ENCODE peak calls at places on chromosome 1, in nine cellular contexts. One of them, this sample, is unnamed.
A peak's percentile ranks its signal among the peaks of the same experiment; 100 is the strongest.

GRCh38 chr1:228140724-228141081 is 624 bp downstream of the GUK1 start:
- DNase-seq in GM23248: no peak
- DNase-seq in transverse colon: no peak
- DNase-seq in stimulated activated CD4-positive, alpha-beta T cell treated with anti-CD3 and anti-CD28 coated beads, Interleukin-4, amount 100 ng/mL, for 4 hours: no peak
- DNase-seq in activated T-cell treated with anti-CD3 and anti-CD28 coated beads, Interleukin-2, amount 50 U/mL, for 24 hours: no peak
- DNase-seq in ovary: no peak
- DNase-seq in Calu3: no peak
- DNase-seq in ureter: no peak
- DNase-seq in thoracic aorta: no peak
- DNase-seq in this sample: no peak

GRCh38 chr1:228277491-228278431 is 69.9 kb downstream of the OBSCN start:
- DNase-seq in thoracic aorta: no peak
- DNase-seq in ovary: no peak
- DNase-seq in GM23248: no peak
- DNase-seq in ureter: no peak
- DNase-seq in Calu3: no peak
- DNase-seq in transverse colon: no peak
- DNase-seq in activated T-cell treated with anti-CD3 and anti-CD28 coated beads, Interleukin-2, amount 50 U/mL, for 24 hours: peak; percentile 29
- DNase-seq in stimulated activated CD4-positive, alpha-beta T cell treated with anti-CD3 and anti-CD28 coated beads, Interleukin-4, amount 100 ng/mL, for 4 hours: no peak
- DNase-seq in this sample: no peak

GRCh38 chr1:17875171-17875881 is 120.2 kb downstream of the ACTL8 start:
- DNase-seq in ovary: no peak
- DNase-seq in ureter: no peak
- DNase-seq in activated T-cell treated with anti-CD3 and anti-CD28 coated beads, Interleukin-2, amount 50 U/mL, for 24 hours: no peak
- DNase-seq in Calu3: no peak
- DNase-seq in GM23248: peak; percentile 88
- DNase-seq in transverse colon: no peak
- DNase-seq in thoracic aorta: no peak
- DNase-seq in stimulated activated CD4-positive, alpha-beta T cell treated with anti-CD3 and anti-CD28 coated beads, Interleukin-4, amount 100 ng/mL, for 4 hours: no peak
- DNase-seq in this sample: no peak

GRCh38 chr1:19735419-19736127 is 64.1 kb downstream of the TMCO4 start:
- DNase-seq in stimulated activated CD4-positive, alpha-beta T cell treated with anti-CD3 and anti-CD28 coated beads, Interleukin-4, amount 100 ng/mL, for 4 hours: no peak
- DNase-seq in transverse colon: peak; percentile 29
- DNase-seq in GM23248: peak; percentile 99
- DNase-seq in activated T-cell treated with anti-CD3 and anti-CD28 coated beads, Interleukin-2, amount 50 U/mL, for 24 hours: no peak
- DNase-seq in ovary: no peak
- DNase-seq in thoracic aorta: peak; percentile 69
- DNase-seq in Calu3: no peak
- DNase-seq in ureter: peak; percentile 75
- DNase-seq in this sample: no peak

GRCh38 chr1:116131866-116132605 is 20.8 kb downstream of the MAB21L3 start:
- DNase-seq in activated T-cell treated with anti-CD3 and anti-CD28 coated beads, Interleukin-2, amount 50 U/mL, for 24 hours: no peak
- DNase-seq in stimulated activated CD4-positive, alpha-beta T cell treated with anti-CD3 and anti-CD28 coated beads, Interleukin-4, amount 100 ng/mL, for 4 hours: no peak
- DNase-seq in transverse colon: no peak
- DNase-seq in GM23248: no peak
- DNase-seq in Calu3: no peak
- DNase-seq in thoracic aorta: no peak
- DNase-seq in ovary: no peak
- DNase-seq in ureter: peak; percentile 60
- DNase-seq in this sample: no peak

GRCh38 chr1:53330819-53331218 is 2.9 kb upstream of the LRP8 start:
- DNase-seq in Calu3: no peak
- DNase-seq in ureter: no peak
- DNase-seq in ovary: no peak
- DNase-seq in GM23248: no peak
- DNase-seq in stimulated activated CD4-positive, alpha-beta T cell treated with anti-CD3 and anti-CD28 coated beads, Interleukin-4, amount 100 ng/mL, for 4 hours: no peak
- DNase-seq in activated T-cell treated with anti-CD3 and anti-CD28 coated beads, Interleukin-2, amount 50 U/mL, for 24 hours: peak; percentile 25
- DNase-seq in thoracic aorta: no peak
- DNase-seq in transverse colon: no peak
- DNase-seq in this sample: no peak

GRCh38 chr1:3669971-3670431 is 17.7 kb downstream of the TP73 start:
- DNase-seq in ovary: no peak
- DNase-seq in GM23248: no peak
- DNase-seq in Calu3: no peak
- DNase-seq in thoracic aorta: no peak
- DNase-seq in stimulated activated CD4-positive, alpha-beta T cell treated with anti-CD3 and anti-CD28 coated beads, Interleukin-4, amount 100 ng/mL, for 4 hours: no peak
- DNase-seq in transverse colon: no peak
- DNase-seq in activated T-cell treated with anti-CD3 and anti-CD28 coated beads, Interleukin-2, amount 50 U/mL, for 24 hours: no peak
- DNase-seq in ureter: no peak
- DNase-seq in this sample: no peak

GRCh38 chr1:8373547-8374270 is 55.8 kb downstream of the SLC45A1 start:
- DNase-seq in Calu3: no peak
- DNase-seq in ovary: no peak
- DNase-seq in stimulated activated CD4-positive, alpha-beta T cell treated with anti-CD3 and anti-CD28 coated beads, Interleukin-4, amount 100 ng/mL, for 4 hours: no peak
- DNase-seq in transverse colon: peak; percentile 57
- DNase-seq in ureter: peak; percentile 80
- DNase-seq in thoracic aorta: no peak
- DNase-seq in activated T-cell treated with anti-CD3 and anti-CD28 coated beads, Interleukin-2, amount 50 U/mL, for 24 hours: peak; percentile 19
- DNase-seq in GM23248: peak; percentile 95
- DNase-seq in this sample: no peak

GRCh38 chr1:94416901-94417701 is 1.1 kb upstream of the ABCD3 start:
- DNase-seq in GM23248: peak; percentile 85
- DNase-seq in ovary: peak; percentile 17
- DNase-seq in ureter: no peak
- DNase-seq in Calu3: peak; percentile 19
- DNase-seq in activated T-cell treated with anti-CD3 and anti-CD28 coated beads, Interleukin-2, amount 50 U/mL, for 24 hours: no peak
- DNase-seq in transverse colon: peak; percentile 23
- DNase-seq in stimulated activated CD4-positive, alpha-beta T cell treated with anti-CD3 and anti-CD28 coated beads, Interleukin-4, amount 100 ng/mL, for 4 hours: no peak
- DNase-seq in thoracic aorta: no peak
- DNase-seq in this sample: no peak

GRCh38 chr1:240455228-240455821 is 156.6 kb downstream of the GREM2 start:
- DNase-seq in GM23248: peak; percentile 44
- DNase-seq in transverse colon: no peak
- DNase-seq in Calu3: peak; percentile 27
- DNase-seq in activated T-cell treated with anti-CD3 and anti-CD28 coated beads, Interleukin-2, amount 50 U/mL, for 24 hours: no peak
- DNase-seq in thoracic aorta: no peak
- DNase-seq in ureter: no peak
- DNase-seq in stimulated activated CD4-positive, alpha-beta T cell treated with anti-CD3 and anti-CD28 coated beads, Interleukin-4, amount 100 ng/mL, for 4 hours: no peak
- DNase-seq in ovary: no peak
- DNase-seq in this sample: no peak

GRCh38 chr1:29591601-29592260 is 355.4 kb downstream of the PTPRU start:
- DNase-seq in thoracic aorta: no peak
- DNase-seq in ovary: no peak
- DNase-seq in activated T-cell treated with anti-CD3 and anti-CD28 coated beads, Interleukin-2, amount 50 U/mL, for 24 hours: no peak
- DNase-seq in transverse colon: no peak
- DNase-seq in Calu3: no peak
- DNase-seq in stimulated activated CD4-positive, alpha-beta T cell treated with anti-CD3 and anti-CD28 coated beads, Interleukin-4, amount 100 ng/mL, for 4 hours: no peak
- DNase-seq in ureter: no peak
- DNase-seq in GM23248: no peak
- DNase-seq in this sample: no peak

GRCh38 chr1:155051777-155052398 is 772 bp downstream of the ADAM15 start:
- DNase-seq in ureter: peak; percentile 76
- DNase-seq in activated T-cell treated with anti-CD3 and anti-CD28 coated beads, Interleukin-2, amount 50 U/mL, for 24 hours: peak; percentile 66
- DNase-seq in stimulated activated CD4-positive, alpha-beta T cell treated with anti-CD3 and anti-CD28 coated beads, Interleukin-4, amount 100 ng/mL, for 4 hours: peak; percentile 34
- DNase-seq in Calu3: peak; percentile 49
- DNase-seq in thoracic aorta: no peak
- DNase-seq in GM23248: peak; percentile 69
- DNase-seq in ovary: peak; percentile 65
- DNase-seq in transverse colon: peak; percentile 69
- DNase-seq in this sample: no peak

GRCh38 chr1:219446288-219446687 is 166.6 kb downstream of the ZC3H11B start:
- DNase-seq in transverse colon: no peak
- DNase-seq in activated T-cell treated with anti-CD3 and anti-CD28 coated beads, Interleukin-2, amount 50 U/mL, for 24 hours: no peak
- DNase-seq in ureter: no peak
- DNase-seq in thoracic aorta: no peak
- DNase-seq in GM23248: no peak
- DNase-seq in ovary: no peak
- DNase-seq in Calu3: no peak
- DNase-seq in stimulated activated CD4-positive, alpha-beta T cell treated with anti-CD3 and anti-CD28 coated beads, Interleukin-4, amount 100 ng/mL, for 4 hours: no peak
- DNase-seq in this sample: no peak

GRCh38 chr1:90149101-90149500 is 154.2 kb downstream of the ZNF326 start:
- DNase-seq in GM23248: no peak
- DNase-seq in stimulated activated CD4-positive, alpha-beta T cell treated with anti-CD3 and anti-CD28 coated beads, Interleukin-4, amount 100 ng/mL, for 4 hours: no peak
- DNase-seq in Calu3: no peak
- DNase-seq in transverse colon: no peak
- DNase-seq in activated T-cell treated with anti-CD3 and anti-CD28 coated beads, Interleukin-2, amount 50 U/mL, for 24 hours: no peak
- DNase-seq in ureter: no peak
- DNase-seq in thoracic aorta: no peak
- DNase-seq in ovary: no peak
- DNase-seq in this sample: no peak

GRCh38 chr1:200328379-200328778 is 81.5 kb downstream of the ZNF281 start:
- DNase-seq in activated T-cell treated with anti-CD3 and anti-CD28 coated beads, Interleukin-2, amount 50 U/mL, for 24 hours: no peak
- DNase-seq in Calu3: no peak
- DNase-seq in ovary: no peak
- DNase-seq in thoracic aorta: no peak
- DNase-seq in transverse colon: no peak
- DNase-seq in stimulated activated CD4-positive, alpha-beta T cell treated with anti-CD3 and anti-CD28 coated beads, Interleukin-4, amount 100 ng/mL, for 4 hours: no peak
- DNase-seq in ureter: no peak
- DNase-seq in GM23248: no peak
- DNase-seq in this sample: no peak

GRCh38 chr1:29629401-29629800 is 393.1 kb downstream of the PTPRU start:
- DNase-seq in ureter: no peak
- DNase-seq in activated T-cell treated with anti-CD3 and anti-CD28 coated beads, Interleukin-2, amount 50 U/mL, for 24 hours: no peak
- DNase-seq in ovary: no peak
- DNase-seq in stimulated activated CD4-positive, alpha-beta T cell treated with anti-CD3 and anti-CD28 coated beads, Interleukin-4, amount 100 ng/mL, for 4 hours: no peak
- DNase-seq in thoracic aorta: no peak
- DNase-seq in Calu3: no peak
- DNase-seq in GM23248: no peak
- DNase-seq in transverse colon: no peak
- DNase-seq in this sample: no peak

GRCh38 chr1:162133566-162133965 is 64.1 kb downstream of the NOS1AP start:
- DNase-seq in stimulated activated CD4-positive, alpha-beta T cell treated with anti-CD3 and anti-CD28 coated beads, Interleukin-4, amount 100 ng/mL, for 4 hours: no peak
- DNase-seq in transverse colon: no peak
- DNase-seq in GM23248: no peak
- DNase-seq in thoracic aorta: no peak
- DNase-seq in activated T-cell treated with anti-CD3 and anti-CD28 coated beads, Interleukin-2, amount 50 U/mL, for 24 hours: no peak
- DNase-seq in ureter: no peak
- DNase-seq in Calu3: no peak
- DNase-seq in ovary: no peak
- DNase-seq in this sample: no peak

GRCh38 chr1:58664881-58665280 is 35.0 kb downstream of the MYSM1 start:
- DNase-seq in ureter: no peak
- DNase-seq in transverse colon: no peak
- DNase-seq in GM23248: peak; percentile 10
- DNase-seq in stimulated activated CD4-positive, alpha-beta T cell treated with anti-CD3 and anti-CD28 coated beads, Interleukin-4, amount 100 ng/mL, for 4 hours: no peak
- DNase-seq in activated T-cell treated with anti-CD3 and anti-CD28 coated beads, Interleukin-2, amount 50 U/mL, for 24 hours: no peak
- DNase-seq in Calu3: no peak
- DNase-seq in thoracic aorta: no peak
- DNase-seq in ovary: no peak
- DNase-seq in this sample: no peak

GRCh38 chr1:60255565-60255964 is 182.0 kb upstream of the C1orf87 start:
- DNase-seq in ureter: no peak
- DNase-seq in GM23248: peak; percentile 42
- DNase-seq in activated T-cell treated with anti-CD3 and anti-CD28 coated beads, Interleukin-2, amount 50 U/mL, for 24 hours: no peak
- DNase-seq in ovary: no peak
- DNase-seq in stimulated activated CD4-positive, alpha-beta T cell treated with anti-CD3 and anti-CD28 coated beads, Interleukin-4, amount 100 ng/mL, for 4 hours: no peak
- DNase-seq in thoracic aorta: no peak
- DNase-seq in transverse colon: no peak
- DNase-seq in Calu3: no peak
- DNase-seq in this sample: no peak

GRCh38 chr1:40272653-40273213 is 14.7 kb downstream of the ZMPSTE24 start:
- DNase-seq in activated T-cell treated with anti-CD3 and anti-CD28 coated beads, Interleukin-2, amount 50 U/mL, for 24 hours: no peak
- DNase-seq in transverse colon: no peak
- DNase-seq in stimulated activated CD4-positive, alpha-beta T cell treated with anti-CD3 and anti-CD28 coated beads, Interleukin-4, amount 100 ng/mL, for 4 hours: no peak
- DNase-seq in Calu3: no peak
- DNase-seq in thoracic aorta: no peak
- DNase-seq in ureter: no peak
- DNase-seq in GM23248: no peak
- DNase-seq in ovary: no peak
- DNase-seq in this sample: no peak

GRCh38 chr1:27106561-27107323 is 48.2 kb downstream of the SLC9A1 start:
- DNase-seq in ovary: no peak
- DNase-seq in transverse colon: no peak
- DNase-seq in ureter: no peak
- DNase-seq in Calu3: no peak
- DNase-seq in GM23248: no peak
- DNase-seq in stimulated activated CD4-positive, alpha-beta T cell treated with anti-CD3 and anti-CD28 coated beads, Interleukin-4, amount 100 ng/mL, for 4 hours: no peak
- DNase-seq in activated T-cell treated with anti-CD3 and anti-CD28 coated beads, Interleukin-2, amount 50 U/mL, for 24 hours: no peak
- DNase-seq in thoracic aorta: no peak
- DNase-seq in this sample: no peak

GRCh38 chr1:79264285-79264684 is 257.8 kb upstream of the ADGRL4 start:
- DNase-seq in activated T-cell treated with anti-CD3 and anti-CD28 coated beads, Interleukin-2, amount 50 U/mL, for 24 hours: no peak
- DNase-seq in Calu3: no peak
- DNase-seq in GM23248: no peak
- DNase-seq in ureter: no peak
- DNase-seq in transverse colon: no peak
- DNase-seq in ovary: no peak
- DNase-seq in thoracic aorta: no peak
- DNase-seq in stimulated activated CD4-positive, alpha-beta T cell treated with anti-CD3 and anti-CD28 coated beads, Interleukin-4, amount 100 ng/mL, for 4 hours: no peak
- DNase-seq in this sample: no peak

GRCh38 chr1:9653783-9654517 is 2.4 kb downstream of the PIK3CD start:
- DNase-seq in GM23248: no peak
- DNase-seq in thoracic aorta: no peak
- DNase-seq in stimulated activated CD4-positive, alpha-beta T cell treated with anti-CD3 and anti-CD28 coated beads, Interleukin-4, amount 100 ng/mL, for 4 hours: no peak
- DNase-seq in transverse colon: no peak
- DNase-seq in activated T-cell treated with anti-CD3 and anti-CD28 coated beads, Interleukin-2, amount 50 U/mL, for 24 hours: peak; percentile 67
- DNase-seq in ureter: no peak
- DNase-seq in ovary: no peak
- DNase-seq in Calu3: no peak
- DNase-seq in this sample: no peak

GRCh38 chr1:240877605-240878004 is 265.6 kb upstream of the GREM2 start:
- DNase-seq in GM23248: no peak
- DNase-seq in activated T-cell treated with anti-CD3 and anti-CD28 coated beads, Interleukin-2, amount 50 U/mL, for 24 hours: no peak
- DNase-seq in ureter: no peak
- DNase-seq in stimulated activated CD4-positive, alpha-beta T cell treated with anti-CD3 and anti-CD28 coated beads, Interleukin-4, amount 100 ng/mL, for 4 hours: no peak
- DNase-seq in thoracic aorta: no peak
- DNase-seq in transverse colon: no peak
- DNase-seq in Calu3: no peak
- DNase-seq in ovary: no peak
- DNase-seq in this sample: no peak

GRCh38 chr1:63004868-63005267 is 220.9 kb downstream of the ATG4C start:
- DNase-seq in ureter: no peak
- DNase-seq in activated T-cell treated with anti-CD3 and anti-CD28 coated beads, Interleukin-2, amount 50 U/mL, for 24 hours: no peak
- DNase-seq in ovary: no peak
- DNase-seq in stimulated activated CD4-positive, alpha-beta T cell treated with anti-CD3 and anti-CD28 coated beads, Interleukin-4, amount 100 ng/mL, for 4 hours: no peak
- DNase-seq in thoracic aorta: no peak
- DNase-seq in Calu3: peak; percentile 44
- DNase-seq in transverse colon: no peak
- DNase-seq in GM23248: no peak
- DNase-seq in this sample: no peak

GRCh38 chr1:111735858-111736544 is 3.2 kb downstream of the INKA2 start:
- DNase-seq in Calu3: no peak
- DNase-seq in thoracic aorta: no peak
- DNase-seq in stimulated activated CD4-positive, alpha-beta T cell treated with anti-CD3 and anti-CD28 coated beads, Interleukin-4, amount 100 ng/mL, for 4 hours: no peak
- DNase-seq in transverse colon: no peak
- DNase-seq in GM23248: no peak
- DNase-seq in ovary: no peak
- DNase-seq in activated T-cell treated with anti-CD3 and anti-CD28 coated beads, Interleukin-2, amount 50 U/mL, for 24 hours: no peak
- DNase-seq in ureter: peak; percentile 35
- DNase-seq in this sample: no peak

GRCh38 chr1:23651069-23651808 is 40.4 kb upstream of the RPL11 start:
- DNase-seq in thoracic aorta: no peak
- DNase-seq in activated T-cell treated with anti-CD3 and anti-CD28 coated beads, Interleukin-2, amount 50 U/mL, for 24 hours: no peak
- DNase-seq in stimulated activated CD4-positive, alpha-beta T cell treated with anti-CD3 and anti-CD28 coated beads, Interleukin-4, amount 100 ng/mL, for 4 hours: no peak
- DNase-seq in transverse colon: no peak
- DNase-seq in ureter: no peak
- DNase-seq in Calu3: no peak
- DNase-seq in GM23248: peak; percentile 80
- DNase-seq in ovary: no peak
- DNase-seq in this sample: no peak

GRCh38 chr1:150922519-150922975 is 3.6 kb upstream of the SETDB1 start:
- DNase-seq in activated T-cell treated with anti-CD3 and anti-CD28 coated beads, Interleukin-2, amount 50 U/mL, for 24 hours: peak; percentile 70
- DNase-seq in Calu3: peak; percentile 85
- DNase-seq in GM23248: peak; percentile 96
- DNase-seq in ovary: peak; percentile 71
- DNase-seq in transverse colon: peak; percentile 83
- DNase-seq in ureter: peak; percentile 70
- DNase-seq in stimulated activated CD4-positive, alpha-beta T cell treated with anti-CD3 and anti-CD28 coated beads, Interleukin-4, amount 100 ng/mL, for 4 hours: peak; percentile 64
- DNase-seq in thoracic aorta: peak; percentile 23
- DNase-seq in this sample: no peak

GRCh38 chr1:154474802-154475201 is 27.2 kb upstream of the TDRD10 start:
- DNase-seq in transverse colon: peak; percentile 90
- DNase-seq in ureter: no peak
- DNase-seq in activated T-cell treated with anti-CD3 and anti-CD28 coated beads, Interleukin-2, amount 50 U/mL, for 24 hours: no peak
- DNase-seq in ovary: no peak
- DNase-seq in GM23248: peak; percentile 76
- DNase-seq in Calu3: peak; percentile 88
- DNase-seq in stimulated activated CD4-positive, alpha-beta T cell treated with anti-CD3 and anti-CD28 coated beads, Interleukin-4, amount 100 ng/mL, for 4 hours: no peak
- DNase-seq in thoracic aorta: no peak
- DNase-seq in this sample: no peak

GRCh38 chr1:36761073-36761472 is 273.2 kb downstream of the GRIK3 start:
- DNase-seq in activated T-cell treated with anti-CD3 and anti-CD28 coated beads, Interleukin-2, amount 50 U/mL, for 24 hours: no peak
- DNase-seq in transverse colon: no peak
- DNase-seq in thoracic aorta: no peak
- DNase-seq in GM23248: no peak
- DNase-seq in Calu3: no peak
- DNase-seq in ureter: no peak
- DNase-seq in stimulated activated CD4-positive, alpha-beta T cell treated with anti-CD3 and anti-CD28 coated beads, Interleukin-4, amount 100 ng/mL, for 4 hours: no peak
- DNase-seq in ovary: no peak
- DNase-seq in this sample: no peak

GRCh38 chr1:155607708-155608107 is 2.3 kb upstream of the MSTO1 start:
- DNase-seq in transverse colon: no peak
- DNase-seq in ovary: no peak
- DNase-seq in ureter: no peak
- DNase-seq in activated T-cell treated with anti-CD3 and anti-CD28 coated beads, Interleukin-2, amount 50 U/mL, for 24 hours: no peak
- DNase-seq in stimulated activated CD4-positive, alpha-beta T cell treated with anti-CD3 and anti-CD28 coated beads, Interleukin-4, amount 100 ng/mL, for 4 hours: no peak
- DNase-seq in GM23248: no peak
- DNase-seq in thoracic aorta: no peak
- DNase-seq in Calu3: peak; percentile 21
- DNase-seq in this sample: no peak